ENCODE peak calls at places on chromosome 11, in seven cellular contexts. O, I, X, D, Z, G and B are unnamed samples.
A peak's percentile ranks its signal among the peaks of the same experiment; 100 is the strongest.

GRCh38 chr11:67031791-67032561 is 9.0 kb downstream of the SYT12 start:
- DNase-seq in Z (no peak), G (no peak), O (no peak), X (peak; percentile 81), D (no peak), I (no peak), B (no peak)

GRCh38 chr11:96217206-96217605 is 125.8 kb downstream of the MAML2 start:
- DNase-seq in Z (no peak), I (no peak), X (no peak), G (no peak), O (no peak), D (no peak), B (no peak)

GRCh38 chr11:17839973-17840611 is 105.5 kb downstream of the KCNC1 start:
- DNase-seq in G (no peak), D (no peak), Z (no peak), O (no peak), I (no peak), X (no peak), B (no peak)

GRCh38 chr11:1121343-1122331 is 36.1 kb upstream of the MUC5AC start:
- DNase-seq in D (no peak), X (no peak), I (no peak), G (peak; percentile 4), Z (no peak), O (no peak), B (peak; percentile 38)

GRCh38 chr11:121654506-121655480 is 202.0 kb upstream of the SORL1-AS1 start:
- DNase-seq in X (no peak), I (no peak), Z (no peak), G (no peak), D (no peak), O (no peak), B (no peak)

GRCh38 chr11:72343159-72343756 is 91.1 kb downstream of the CLPB start:
- DNase-seq in G (no peak), Z (peak; percentile 26), D (no peak), O (peak; percentile 57), I (no peak), X (no peak), B (no peak)

GRCh38 chr11:32435511-32435946 is at the start of gene WT1:
- DNase-seq in Z (peak; percentile 90), O (peak; percentile 79), I (no peak), X (peak; percentile 38), D (no peak), G (peak; percentile 38), B (peak; percentile 62)

GRCh38 chr11:73972620-73973449 is 9.8 kb downstream of the UCP2 start:
- DNase-seq in D (peak; percentile 20), Z (no peak), O (no peak), X (no peak), G (no peak), I (no peak), B (peak; percentile 35)

GRCh38 chr11:123454060-123454651 is 24.1 kb downstream of the GRAMD1B start:
- DNase-seq in I (peak; percentile 62), D (no peak), O (no peak), Z (no peak), X (no peak), G (peak; percentile 9), B (no peak)

GRCh38 chr11:10314199-10315072 is 9.6 kb downstream of the ADM start:
- DNase-seq in X (no peak), D (no peak), G (no peak), I (no peak), O (peak; percentile 69), Z (no peak), B (no peak)

GRCh38 chr11:1484716-1485503 is 1.7 kb downstream of the MOB2 start:
- DNase-seq in O (no peak), I (no peak), D (peak; percentile 46), G (no peak), Z (no peak), X (no peak), B (no peak)

GRCh38 chr11:119341222-119342022 is 739 bp upstream of the C1QTNF5 start:
- DNase-seq in X (no peak), O (no peak), G (no peak), D (no peak), I (no peak), Z (no peak), B (no peak)

GRCh38 chr11:92793189-92793588 is 176.3 kb upstream of the MTNR1B start:
- DNase-seq in G (no peak), Z (no peak), I (no peak), O (no peak), D (no peak), X (no peak), B (no peak)

GRCh38 chr11:69859275-69859934 is 40.2 kb upstream of the FGF3 start:
- DNase-seq in I (no peak), X (no peak), O (no peak), Z (no peak), G (no peak), D (no peak), B (peak; percentile 30)

GRCh38 chr11:60169264-60169915 is 13.5 kb downstream of the MS4A6A start:
- DNase-seq in G (no peak), D (no peak), I (no peak), O (peak; percentile 11), Z (no peak), X (peak; percentile 49), B (no peak)

GRCh38 chr11:1639666-1640065 is 10.1 kb downstream of the KRTAP5-5 start:
- DNase-seq in Z (no peak), G (no peak), I (no peak), D (peak; percentile 33), O (no peak), X (no peak), B (no peak)

GRCh38 chr11:68812526-68812925 is 29.2 kb downstream of the CPT1A start:
- DNase-seq in D (peak; percentile 79), G (no peak), I (no peak), O (no peak), X (no peak), Z (no peak), B (no peak)